ENCODE peak calls at places on chromosomes 1 and 21, in five cellular contexts. C is transverse colon, M is endothelial cell of umbilical vein, G is H1, E is HCT116. D is an unnamed sample.

GRCh38 chr1:33420870-33421775 is 9.8 kb downstream of the PHC2 start:
- DNase-seq in C (no peak), M (peak; percentile 74), E (no peak), G (no peak), D (no peak)

GRCh38 chr1:165697881-165698842 is at the start of gene ALDH9A1:
- DNase-seq in E (peak; percentile 65), C (peak; percentile 93), M (peak; percentile 84), G (peak; percentile 66), D (peak; percentile 95)

GRCh38 chr1:33971018-33971710 is 107.3 kb downstream of the HMGB4 start:
- DNase-seq in M (no peak), C (no peak), E (no peak), G (no peak), D (no peak)

GRCh38 chr1:74481607-74482006 is 30.8 kb downstream of the LRRC53 start:
- DNase-seq in C (no peak), M (no peak), G (no peak), E (no peak), D (no peak)

GRCh38 chr1:208909011-208909410 is 664.8 kb upstream of the PLXNA2 start:
- DNase-seq in C (no peak), M (no peak), G (no peak), E (no peak), D (no peak)

GRCh38 chr21:21332492-21332891 is 334.3 kb downstream of the NCAM2 start:
- DNase-seq in G (no peak), E (no peak), C (no peak), M (no peak), D (no peak)

GRCh38 chr1:67308136-67308535 is 463 bp downstream of the IL12RB2 start:
- DNase-seq in G (no peak), M (no peak), C (no peak), E (no peak), D (no peak)

GRCh38 chr1:6245869-6246496 is 2.0 kb downstream of the HES3 start:
- DNase-seq in E (no peak), C (peak; percentile 41), G (peak; percentile 73), M (no peak), D (no peak)

GRCh38 chr1:28233264-28233606 is 406 bp upstream of the DNAJC8 start:
- DNase-seq in G (no peak), M (no peak), C (no peak), E (no peak), D (no peak)

GRCh38 chr1:91700771-91701493 is 185.0 kb downstream of the TGFBR3 start:
- DNase-seq in G (no peak), E (no peak), M (peak; percentile 66), C (no peak), D (no peak)

GRCh38 chr1:204130178-204130577 is 21.7 kb downstream of the ETNK2 start:
- DNase-seq in M (no peak), C (no peak), G (no peak), E (no peak), D (no peak)

GRCh38 chr1:175192111-175192629 is 406 bp downstream of the KIAA0040 start:
- DNase-seq in C (peak; percentile 79), M (peak; percentile 45), G (no peak), E (no peak), D (peak; percentile 86)

GRCh38 chr1:110235839-110236682 is 25.9 kb downstream of the KCNC4 start:
- DNase-seq in E (peak; percentile 39), G (no peak), M (peak; percentile 86), C (no peak), D (no peak)

GRCh38 chr21:42706765-42707164 is 53.3 kb downstream of the PDE9A start:
- DNase-seq in M (no peak), G (no peak), C (no peak), E (no peak), D (peak; percentile 40)

GRCh38 chr1:11596295-11596694 is 57.9 kb downstream of the FBXO2 start:
- DNase-seq in M (no peak), G (no peak), E (no peak), C (no peak), D (no peak)

GRCh38 chr1:238370600-238370999 is 479.9 kb upstream of the ZP4 start:
- DNase-seq in G (no peak), E (no peak), M (no peak), C (no peak), D (no peak)

GRCh38 chr1:201184734-201185453 is 5.7 kb upstream of the IGFN1 start:
- DNase-seq in M (peak; percentile 38), E (peak; percentile 54), C (peak; percentile 25), G (no peak), D (no peak)

GRCh38 chr1:93222987-93223675 is 42.6 kb downstream of the CCDC18 start:
- DNase-seq in E (no peak), G (no peak), C (no peak), M (peak; percentile 8), D (no peak)

GRCh38 chr1:152141971-152142584 is 16.9 kb downstream of the RPTN start:
- DNase-seq in E (peak; percentile 63), M (peak; percentile 57), G (peak; percentile 2), C (peak; percentile 41), D (no peak)

DNA sequence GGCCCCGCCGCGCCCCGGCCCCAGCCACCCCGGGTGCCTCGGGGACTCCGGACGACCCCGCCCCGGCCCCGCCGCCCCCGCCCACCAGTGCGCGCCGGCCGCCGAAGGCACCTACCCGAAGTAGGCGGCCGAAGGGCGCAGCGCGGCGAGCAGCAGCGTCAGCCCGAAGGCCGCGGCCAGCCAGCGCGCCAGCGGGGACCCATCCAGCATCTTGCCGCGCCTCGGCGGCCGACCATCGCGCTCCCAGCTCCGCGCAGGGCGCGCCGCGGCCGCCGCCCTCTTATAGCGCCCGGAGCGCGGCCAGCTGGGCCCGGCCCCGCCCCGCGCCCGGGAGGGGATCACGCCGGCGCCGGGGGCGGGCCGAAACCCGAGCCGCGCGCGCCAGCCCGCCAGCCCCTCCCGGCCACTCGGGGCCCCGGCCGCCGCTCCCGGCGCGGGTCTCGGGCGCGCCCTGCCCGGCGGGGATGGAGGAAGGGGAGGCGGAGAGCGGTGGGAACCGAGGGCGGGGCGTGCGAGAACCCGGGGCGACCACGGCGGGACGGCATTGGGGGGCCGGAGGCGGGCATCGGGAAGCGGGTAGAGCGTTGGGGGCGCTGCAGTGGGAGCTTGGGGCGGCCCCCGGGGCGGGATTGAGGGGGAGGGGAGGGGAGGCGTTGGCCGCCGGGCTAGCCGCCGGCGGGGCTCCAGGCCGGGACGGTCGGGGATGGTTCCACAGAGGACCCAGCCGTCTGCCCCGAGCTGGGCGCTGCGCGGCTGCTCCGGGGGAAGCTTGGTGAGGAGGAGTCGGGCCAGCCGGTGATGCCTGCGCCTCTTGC is at the start of gene WNT9A:
- DNase-seq in C (peak; percentile 38), G (no peak), E (no peak), M (peak; percentile 42), D (peak; percentile 79)
- TF ChIP-seq POLR2AphosphoS5 in C (peak; percentile 9), G (no peak), E (peak; percentile 87), M (no peak), D (peak; percentile 57)

DNA sequence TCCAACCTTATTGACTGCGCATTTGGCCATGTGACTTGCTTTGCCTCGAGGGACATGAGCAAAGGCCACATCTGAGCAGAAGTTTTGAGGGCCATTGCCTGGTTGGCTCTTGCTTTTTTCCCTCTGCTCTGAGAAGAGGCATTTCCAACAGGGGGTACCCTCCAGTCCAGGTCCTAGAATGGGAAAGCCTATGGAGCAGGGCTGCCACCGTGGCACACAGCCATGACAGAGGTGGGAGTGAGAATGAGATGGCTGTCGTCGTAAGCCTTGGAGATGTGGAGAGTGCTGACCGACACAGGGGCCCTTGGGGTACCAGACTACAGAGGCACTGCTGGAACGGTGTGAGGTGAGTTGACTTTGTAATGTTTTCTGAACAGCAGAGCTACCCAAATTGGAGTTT is 103.0 kb downstream of the KCNJ15 start:
- DNase-seq in G (no peak), M (no peak), C (no peak), E (no peak), D (no peak)
- H3K4me1 ChIP-seq in G (peaks cover 5% of the 10 kb centered on the region), M (no peaks in the 10 kb centered on the region), C (no peaks in the 10 kb centered on the region), E (no peaks in the 10 kb centered on the region), D (no peaks in the 10 kb centered on the region)

GRCh38 chr1:160496334-160496733 is 26.7 kb downstream of the SLAMF6 start:
- DNase-seq in G (no peak), M (no peak), C (no peak), E (no peak), D (no peak)
- H3K9me3 ChIP-seq in G (peaks cover 2% of the 10 kb centered on the region), M (no peaks in the 10 kb centered on the region), C (no peaks in the 10 kb centered on the region), E (no peaks in the 10 kb centered on the region), D (no peaks in the 10 kb centered on the region)

GRCh38 chr1:24903955-24904730 is 25.9 kb downstream of the RUNX3 start:
- DNase-seq in G (no peak), E (no peak), C (peak; percentile 5), M (no peak), D (peak; percentile 43)

GRCh38 chr1:24902471-24902891 is 27.6 kb downstream of the RUNX3 start:
- DNase-seq in C (no peak), M (no peak), G (no peak), E (no peak), D (no peak)

GRCh38 chr1:24903011-24903461 is 27.0 kb downstream of the RUNX3 start:
- DNase-seq in M (no peak), E (no peak), C (peak; percentile 4), G (no peak), D (no peak)

GRCh38 chr1:24904731-24905354 is 25.2 kb downstream of the RUNX3 start:
- DNase-seq in M (no peak), C (peak; percentile 5), G (no peak), E (no peak), D (no peak)

DNA sequence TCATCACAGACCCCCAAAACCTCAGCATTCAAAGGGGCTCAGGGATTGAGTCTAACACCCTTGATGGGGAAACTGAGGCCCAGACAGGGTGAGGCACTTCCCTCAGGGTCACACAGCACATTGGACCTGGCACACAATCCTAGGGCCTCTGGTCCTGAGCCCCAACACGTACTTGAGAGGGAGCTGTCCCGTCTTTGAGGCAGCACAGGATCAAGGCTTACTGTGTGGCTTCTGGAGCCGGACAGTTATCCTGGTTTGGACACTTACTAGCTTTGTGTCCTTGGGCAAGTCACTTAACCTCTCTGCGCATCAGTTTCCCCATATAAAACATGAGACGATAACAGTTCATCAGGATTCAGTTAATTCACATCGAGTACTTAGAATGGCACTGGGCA is 26.5 kb downstream of the RUNX3 start:
- DNase-seq in G (no peak), M (no peak), E (no peak), C (peak; percentile 3), D (no peak)
- TF ChIP-seq POLR2AphosphoS5 in G (no peak), M (no peak), E (no peak), C (no peak), D (no peak)

DNA sequence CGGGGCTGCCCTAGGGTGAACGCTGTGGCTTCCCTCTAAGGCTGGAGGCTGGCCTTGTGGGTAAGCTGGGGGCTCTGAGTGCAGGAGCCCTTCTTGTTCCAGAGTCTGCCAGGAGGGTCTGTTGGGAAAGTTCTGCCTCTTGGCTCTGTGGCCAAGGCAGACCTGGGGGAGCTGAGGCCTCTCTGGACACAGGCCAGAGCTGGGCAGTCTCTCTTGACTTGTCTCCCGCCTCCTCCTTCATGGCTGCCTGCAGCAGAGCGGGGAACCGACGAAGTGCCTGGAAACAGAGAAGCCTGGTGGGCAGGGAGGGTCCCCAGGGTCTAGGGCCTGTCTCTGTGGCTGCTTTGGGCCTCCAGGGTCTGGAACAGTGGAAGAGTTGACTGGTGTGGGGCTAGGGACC is 30.3 kb upstream of the PEX10 start:
- DNase-seq in G (no peak), M (no peak), E (no peak), C (no peak), D (no peak)
- H3K4me1 ChIP-seq in G (peaks cover 12% of the 10 kb centered on the region), M (peaks cover 4% of the 10 kb centered on the region), E (no peaks in the 10 kb centered on the region), C (no peaks in the 10 kb centered on the region), D (no peaks in the 10 kb centered on the region)

GRCh38 chr1:45230537-45230936 is 24.1 kb upstream of the ZSWIM5 start:
- DNase-seq in G (no peak), M (no peak), C (peak; percentile 40), E (no peak), D (no peak)
- H3K9me3 ChIP-seq in G (no peaks in the 10 kb centered on the region), M (no peaks in the 10 kb centered on the region), C (no peaks in the 10 kb centered on the region), E (no peaks in the 10 kb centered on the region), D (no peaks in the 10 kb centered on the region)

D was measured in sigmoid colon.